ENCODE peak calls at places on chromosomes 13 and 19, in four cellular contexts. K, H, P and T are unnamed samples.

GRCh38 chr13:32548837-32549236 is 10.2 kb upstream of the N4BP2L2 start:
- DNase-seq in P (no peak), K (no peak), H (no peak), T (no peak)

GRCh38 chr19:19256072-19256969 is 16.8 kb downstream of the TM6SF2 start:
- DNase-seq in H (no peak), P (no peak), K (no peak), T (no peak)

GRCh38 chr13:48645845-48646244 is 7.9 kb upstream of the CYSLTR2 start:
- DNase-seq in K (no peak), H (no peak), P (no peak), T (no peak)

GRCh38 chr19:50705422-50706019 is 14.1 kb downstream of the SHANK1 start:
- DNase-seq in H (no peak), P (no peak), K (no peak), T (no peak)

GRCh38 chr13:112446867-112447266 is 70.7 kb downstream of the SPACA7 start:
- DNase-seq in P (no peak), K (no peak), H (no peak), T (no peak)

GRCh38 chr19:38543807-38544568 is 73.8 kb downstream of the MAP4K1 start:
- DNase-seq in H (no peak), P (no peak), K (no peak), T (peak)

GRCh38 chr13:30997697-30998547 is 65.5 kb downstream of the TEX26 start:
- DNase-seq in P (no peak), H (no peak), K (no peak), T (no peak)

GRCh38 chr19:16369664-16370576 is 45.3 kb downstream of the KLF2 start:
- DNase-seq in H (peak), K (peak), P (no peak), T (no peak)

GRCh38 chr13:76036176-76036575 is 400.0 kb downstream of the LMO7 start:
- DNase-seq in P (no peak), K (no peak), H (no peak), T (no peak)

GRCh38 chr19:13214036-13214730 is 64.0 kb downstream of the IER2 start:
- DNase-seq in H (no peak), P (no peak), K (no peak), T (no peak)

GRCh38 chr19:45396389-45397260 is 8.2 kb downstream of the PPP1R13L start:
- DNase-seq in K (no peak), P (no peak), H (no peak), T (no peak)

GRCh38 chr13:113539176-113539575 is 45.4 kb upstream of the TFDP1 start:
- DNase-seq in H (no peak), P (no peak), K (no peak), T (no peak)

GRCh38 chr13:38564751-38565150 is 122.1 kb upstream of the FREM2 start:
- DNase-seq in H (no peak), P (no peak), K (no peak), T (peak)

GRCh38 chr19:29690842-29691241 is 24.2 kb downstream of the C19orf12 start:
- DNase-seq in H (no peak), K (no peak), P (no peak), T (no peak)

GRCh38 chr13:53123536-53123935 is 94.9 kb downstream of the OLFM4 start:
- DNase-seq in K (no peak), P (no peak), H (no peak), T (no peak)

GRCh38 chr13:98141938-98142426 is 912 bp upstream of the FARP1 start:
- DNase-seq in H (no peak), K (no peak), P (no peak), T (no peak)

GRCh38 chr13:53301449-53301848 is 272.8 kb downstream of the OLFM4 start:
- DNase-seq in H (no peak), P (no peak), K (no peak), T (no peak)

GRCh38 chr19:46984077-46985010 is 35.3 kb upstream of the NPAS1 start:
- DNase-seq in K (no peak), P (no peak), H (no peak), T (no peak)

GRCh38 chr13:114063545-114064515 is 68.6 kb downstream of the RASA3 start:
- DNase-seq in P (no peak), K (no peak), H (no peak), T (no peak)

GRCh38 chr19:41785653-41786052 is 10.7 kb upstream of the CEACAM3 start:
- DNase-seq in K (peak), P (no peak), H (peak), T (peak)

GRCh38 chr19:3098515-3099346 is 4.6 kb downstream of the GNA11 start:
- DNase-seq in K (no peak), H (no peak), P (no peak), T (no peak)

GRCh38 chr13:58994778-58995177 is 1169.0 kb downstream of the DIAPH3 start:
- DNase-seq in K (no peak), P (no peak), H (no peak), T (no peak)

GRCh38 chr13:44373601-44374347 is at the start of gene SERP2:
- DNase-seq in H (no peak), P (no peak), K (no peak), T (no peak)

GRCh38 chr19:17121736-17122293 is 46.2 kb downstream of the MYO9B start:
- DNase-seq in H (no peak), K (no peak), P (no peak), T (no peak)

GRCh38 chr19:56400485-56400884 is 3.6 kb upstream of the ZNF583 start:
- DNase-seq in P (no peak), H (no peak), K (no peak), T (no peak)

GRCh38 chr19:53947624-53948023 is 15.1 kb upstream of the CACNG8 start:
- DNase-seq in K (no peak), P (no peak), H (no peak), T (no peak)

GRCh38 chr13:33676045-33676699 is 141.8 kb upstream of the RFC3 start:
- DNase-seq in H (no peak), P (no peak), K (no peak), T (no peak)

GRCh38 chr19:30006206-30006605 is 64.2 kb downstream of the URI1 start:
- DNase-seq in P (no peak), K (no peak), H (no peak), T (no peak)

GRCh38 chr13:82257790-82258507 is 1624.3 kb downstream of the SLITRK1 start:
- DNase-seq in H (no peak), P (no peak), K (no peak), T (no peak)

GRCh38 chr19:17703823-17704463 is 15.3 kb upstream of the MAP1S start:
- DNase-seq in H (peak), P (no peak), K (peak), T (no peak)

GRCh38 chr13:42991892-42992584 is at the start of gene EPSTI1:
- DNase-seq in K (peak), H (peak), P (peak), T (no peak)

GRCh38 chr13:31476753-31477152 is 262.6 kb upstream of the RXFP2 start:
- DNase-seq in P (no peak), H (no peak), K (no peak), T (no peak)

GRCh38 chr19:925087-925911 is 536 bp upstream of the ARID3A start:
- DNase-seq in H (peak), K (peak), P (no peak), T (peak)

GRCh38 chr19:17285415-17286135 is 3.9 kb downstream of the ANKLE1 start:
- DNase-seq in H (no peak), P (no peak), K (no peak), T (no peak)

GRCh38 chr13:75762967-75763366 is 126.8 kb downstream of the LMO7 start:
- DNase-seq in H (no peak), K (no peak), P (no peak), T (no peak)